ENCODE peak calls at places on chromosome 17, in five cellular contexts. One of them, this sample, is unnamed.

GRCh38 chr17:48313096-48313495 is 116.9 kb downstream of the SKAP1 start:
- DNase-seq in esophagus squamous epithelium: no peak
- DNase-seq in IMR-90: no peak
- DNase-seq in heart left ventricle: no peak
- DNase-seq in body of pancreas: no peak
- DNase-seq in this sample: no peak

GRCh38 chr17:78789663-78790181 is 7.6 kb upstream of the CYTH1 start:
- DNase-seq in IMR-90: peak; percentile 89
- DNase-seq in esophagus squamous epithelium: no peak
- DNase-seq in heart left ventricle: peak; percentile 60
- DNase-seq in body of pancreas: peak; percentile 82
- DNase-seq in this sample: peak; percentile 87

GRCh38 chr17:47289302-47289701 is 34.5 kb upstream of the EFCAB13 start:
- DNase-seq in IMR-90: no peak
- DNase-seq in esophagus squamous epithelium: no peak
- DNase-seq in body of pancreas: no peak
- DNase-seq in heart left ventricle: no peak
- DNase-seq in this sample: no peak

GRCh38 chr17:34571428-34572130 is 7.8 kb upstream of the TMEM132E start:
- DNase-seq in heart left ventricle: no peak
- DNase-seq in esophagus squamous epithelium: no peak
- DNase-seq in body of pancreas: no peak
- DNase-seq in IMR-90: no peak
- DNase-seq in this sample: peak; percentile 60

GRCh38 chr17:64777413-64778101 is 115.5 kb upstream of the SMURF2 start:
- DNase-seq in IMR-90: no peak
- DNase-seq in body of pancreas: peak; percentile 46
- DNase-seq in heart left ventricle: no peak
- DNase-seq in esophagus squamous epithelium: no peak
- DNase-seq in this sample: no peak

GRCh38 chr17:17137731-17138585 is 68.2 kb downstream of the PLD6 start:
- DNase-seq in IMR-90: no peak
- DNase-seq in esophagus squamous epithelium: no peak
- DNase-seq in heart left ventricle: no peak
- DNase-seq in body of pancreas: no peak
- DNase-seq in this sample: peak; percentile 55

GRCh38 chr17:13306310-13306962 is 288.6 kb upstream of the ELAC2 start:
- DNase-seq in body of pancreas: peak; percentile 44
- DNase-seq in esophagus squamous epithelium: no peak
- DNase-seq in heart left ventricle: peak; percentile 8
- DNase-seq in IMR-90: peak; percentile 84
- DNase-seq in this sample: no peak

GRCh38 chr17:320809-321385 is 31.7 kb downstream of the RPH3AL start:
- DNase-seq in esophagus squamous epithelium: no peak
- DNase-seq in IMR-90: no peak
- DNase-seq in heart left ventricle: no peak
- DNase-seq in body of pancreas: no peak
- DNase-seq in this sample: no peak

GRCh38 chr17:38415250-38416194 is 12.7 kb upstream of the ARHGAP23 start:
- DNase-seq in body of pancreas: no peak
- DNase-seq in heart left ventricle: no peak
- DNase-seq in esophagus squamous epithelium: no peak
- DNase-seq in IMR-90: peak; percentile 69
- DNase-seq in this sample: no peak

GRCh38 chr17:38741853-38742421 is 6.2 kb downstream of the PCGF2 start:
- DNase-seq in body of pancreas: peak; percentile 92
- DNase-seq in heart left ventricle: peak; percentile 57
- DNase-seq in IMR-90: no peak
- DNase-seq in esophagus squamous epithelium: no peak
- DNase-seq in this sample: peak; percentile 51

GRCh38 chr17:44002141-44002848 is 2.1 kb upstream of the NAGS start:
- DNase-seq in heart left ventricle: no peak
- DNase-seq in body of pancreas: no peak
- DNase-seq in IMR-90: peak; percentile 87
- DNase-seq in esophagus squamous epithelium: no peak
- DNase-seq in this sample: no peak

GRCh38 chr17:78450696-78451344 is 72.4 kb downstream of the PGS1 start:
- DNase-seq in body of pancreas: no peak
- DNase-seq in IMR-90: no peak
- DNase-seq in heart left ventricle: no peak
- DNase-seq in esophagus squamous epithelium: no peak
- DNase-seq in this sample: no peak

GRCh38 chr17:41048441-41048840 is 1.3 kb upstream of the KRTAP2-1 start:
- DNase-seq in esophagus squamous epithelium: no peak
- DNase-seq in body of pancreas: no peak
- DNase-seq in IMR-90: peak; percentile 60
- DNase-seq in heart left ventricle: no peak
- DNase-seq in this sample: no peak

GRCh38 chr17:20263595-20263994 is 203.7 kb downstream of the LGALS9B start:
- DNase-seq in heart left ventricle: no peak
- DNase-seq in body of pancreas: no peak
- DNase-seq in IMR-90: peak; percentile 61
- DNase-seq in esophagus squamous epithelium: no peak
- DNase-seq in this sample: no peak

GRCh38 chr17:17043668-17044226 is 1.5 kb downstream of the MPRIP start:
- DNase-seq in body of pancreas: no peak
- DNase-seq in esophagus squamous epithelium: no peak
- DNase-seq in heart left ventricle: no peak
- DNase-seq in IMR-90: peak; percentile 13
- DNase-seq in this sample: no peak

GRCh38 chr17:65170839-65171238 is 33.7 kb downstream of the RGS9 start:
- DNase-seq in body of pancreas: peak; percentile 77
- DNase-seq in esophagus squamous epithelium: no peak
- DNase-seq in IMR-90: peak; percentile 55
- DNase-seq in heart left ventricle: peak; percentile 17
- DNase-seq in this sample: peak; percentile 63

GRCh38 chr17:57995076-57995956 is 7.3 kb upstream of the VEZF1 start:
- DNase-seq in IMR-90: peak; percentile 81
- DNase-seq in body of pancreas: peak; percentile 73
- DNase-seq in esophagus squamous epithelium: no peak
- DNase-seq in heart left ventricle: peak; percentile 70
- DNase-seq in this sample: no peak

GRCh38 chr17:7068268-7068667 is 11.8 kb downstream of the CLEC10A start:
- DNase-seq in heart left ventricle: no peak
- DNase-seq in IMR-90: no peak
- DNase-seq in body of pancreas: no peak
- DNase-seq in esophagus squamous epithelium: no peak
- DNase-seq in this sample: no peak

GRCh38 chr17:43094129-43094834 is 30.9 kb downstream of the BRCA1 start:
- DNase-seq in esophagus squamous epithelium: no peak
- DNase-seq in IMR-90: peak; percentile 68
- DNase-seq in heart left ventricle: no peak
- DNase-seq in body of pancreas: no peak
- DNase-seq in this sample: no peak

GRCh38 chr17:68581863-68582645 is 19.1 kb downstream of the FAM20A start:
- DNase-seq in body of pancreas: no peak
- DNase-seq in heart left ventricle: no peak
- DNase-seq in IMR-90: no peak
- DNase-seq in esophagus squamous epithelium: no peak
- DNase-seq in this sample: peak; percentile 54

GRCh38 chr17:6478486-6478885 is 34.2 kb downstream of the PIMREG start:
- DNase-seq in IMR-90: no peak
- DNase-seq in esophagus squamous epithelium: no peak
- DNase-seq in heart left ventricle: no peak
- DNase-seq in body of pancreas: no peak
- DNase-seq in this sample: no peak

GRCh38 chr17:44198721-44199552 is 747 bp downstream of the ATXN7L3 start:
- DNase-seq in heart left ventricle: peak; percentile 69
- DNase-seq in body of pancreas: peak; percentile 64
- DNase-seq in IMR-90: peak; percentile 28
- DNase-seq in esophagus squamous epithelium: no peak
- DNase-seq in this sample: peak; percentile 81

GRCh38 chr17:47229535-47230443 is 20.6 kb downstream of the MYL4 start:
- DNase-seq in heart left ventricle: peak; percentile 87
- DNase-seq in body of pancreas: peak; percentile 82
- DNase-seq in IMR-90: peak; percentile 96
- DNase-seq in esophagus squamous epithelium: no peak
- DNase-seq in this sample: peak; percentile 90

GRCh38 chr17:3667366-3668278 is 756 bp downstream of the TAX1BP3 start:
- DNase-seq in IMR-90: peak; percentile 91
- DNase-seq in heart left ventricle: peak; percentile 93
- DNase-seq in body of pancreas: peak; percentile 87
- DNase-seq in esophagus squamous epithelium: no peak
- DNase-seq in this sample: peak; percentile 90

DNA sequence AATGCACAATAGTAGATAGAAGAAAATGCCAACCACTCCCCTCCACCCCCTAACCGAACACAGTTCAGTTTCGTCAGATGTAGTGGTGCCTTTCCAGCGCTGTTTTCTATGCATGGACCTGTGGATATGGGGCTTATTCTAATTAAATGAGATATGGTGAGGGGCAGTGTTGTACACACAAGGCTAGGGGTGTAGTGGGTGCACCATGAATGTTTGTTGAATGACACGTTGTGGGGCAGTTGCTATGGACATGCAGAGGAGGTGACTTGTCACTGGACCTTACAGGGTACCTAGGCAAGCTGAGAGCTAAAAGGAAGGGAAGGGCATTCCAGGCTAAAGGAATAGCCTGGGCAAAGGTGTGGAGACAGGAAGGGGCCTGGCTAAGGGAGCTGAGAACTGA is 3.4 kb downstream of the PDK2 start:
- DNase-seq in body of pancreas: no peak
- DNase-seq in heart left ventricle: no peak
- DNase-seq in esophagus squamous epithelium: no peak
- DNase-seq in IMR-90: no peak
- DNase-seq in this sample: no peak
- H3K4me1 ChIP-seq in body of pancreas: peaks cover 87% of the 10 kb centered on the region
- H3K4me1 ChIP-seq in heart left ventricle: peaks cover 52% of the 10 kb centered on the region
- H3K4me1 ChIP-seq in esophagus squamous epithelium: peaks cover 43% of the 10 kb centered on the region
- H3K4me1 ChIP-seq in IMR-90: peaks cover 23% of the 10 kb centered on the region
- H3K4me1 ChIP-seq in this sample: no peaks in the 10 kb centered on the region

DNA sequence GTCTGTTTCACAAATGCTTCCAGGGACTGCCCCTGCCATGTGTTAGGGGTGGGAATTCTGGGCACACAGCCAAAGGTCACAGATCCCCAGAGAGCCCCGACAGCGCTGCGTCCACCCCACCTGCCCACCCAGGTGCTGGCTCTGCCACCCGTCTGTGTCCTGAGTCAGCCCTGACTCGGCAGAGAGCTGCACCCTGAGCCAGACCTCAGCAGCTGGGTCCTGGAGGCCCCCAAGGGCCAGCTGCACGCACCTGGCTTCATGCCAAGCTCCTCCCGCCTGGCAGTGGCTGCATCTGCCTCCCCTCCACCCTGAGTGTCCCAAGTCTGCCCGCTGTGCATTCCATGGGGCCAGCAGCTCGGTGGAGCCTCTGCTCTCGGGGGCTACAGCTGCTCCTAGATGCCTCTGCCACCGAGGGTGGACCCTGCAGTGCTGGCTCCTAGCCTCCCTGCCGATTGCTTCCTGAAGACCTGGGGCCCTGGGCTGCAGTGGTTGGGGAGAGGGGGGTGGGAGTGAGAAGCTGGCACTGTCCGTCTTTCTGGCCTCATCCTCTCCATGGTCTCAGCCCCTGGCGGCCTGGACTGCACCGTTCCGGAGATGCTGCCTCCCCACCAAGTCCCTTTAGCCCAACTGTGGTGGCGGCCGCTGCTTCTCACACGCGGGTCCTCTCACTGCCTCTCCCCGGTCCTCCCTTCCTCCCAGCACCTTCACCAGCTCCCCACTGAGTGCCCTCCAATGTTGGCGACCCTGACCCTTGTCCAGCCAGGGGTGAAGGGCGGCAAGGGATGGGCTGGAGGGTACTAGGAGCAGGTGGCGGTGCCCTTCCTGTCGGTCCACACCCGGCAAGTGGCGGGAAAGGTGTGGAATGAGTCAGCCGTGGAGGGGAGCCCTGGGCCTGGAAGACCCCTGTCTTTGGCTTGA is 3.0 kb downstream of the SECTM1 start:
- DNase-seq in IMR-90: peak; percentile 67
- DNase-seq in esophagus squamous epithelium: no peak
- DNase-seq in heart left ventricle: no peak
- DNase-seq in body of pancreas: no peak
- DNase-seq in this sample: peak; percentile 41
- TF ChIP-seq POLR2A in IMR-90: no peak
- TF ChIP-seq POLR2A in esophagus squamous epithelium: no peak
- TF ChIP-seq POLR2A in heart left ventricle: no peak
- TF ChIP-seq POLR2A in body of pancreas: no peak
- TF ChIP-seq POLR2A in this sample: no peak

GRCh38 chr17:75129576-75129975 is 2.0 kb downstream of the NT5C start:
- DNase-seq in heart left ventricle: no peak
- DNase-seq in body of pancreas: no peak
- DNase-seq in esophagus squamous epithelium: no peak
- DNase-seq in IMR-90: no peak
- DNase-seq in this sample: no peak

GRCh38 chr17:75128694-75129505 is 2.6 kb downstream of the NT5C start:
- DNase-seq in heart left ventricle: no peak
- DNase-seq in esophagus squamous epithelium: no peak
- DNase-seq in IMR-90: no peak
- DNase-seq in body of pancreas: no peak
- DNase-seq in this sample: no peak

GRCh38 chr17:75130059-75130631 is 1.4 kb downstream of the NT5C start:
- DNase-seq in body of pancreas: no peak
- DNase-seq in heart left ventricle: no peak
- DNase-seq in esophagus squamous epithelium: no peak
- DNase-seq in IMR-90: no peak
- DNase-seq in this sample: no peak

GRCh38 chr17:75131278-75132017 is at the start of gene NT5C:
- DNase-seq in esophagus squamous epithelium: no peak
- DNase-seq in IMR-90: peak; percentile 61
- DNase-seq in heart left ventricle: peak; percentile 84
- DNase-seq in body of pancreas: peak; percentile 76
- DNase-seq in this sample: peak; percentile 81

DNA sequence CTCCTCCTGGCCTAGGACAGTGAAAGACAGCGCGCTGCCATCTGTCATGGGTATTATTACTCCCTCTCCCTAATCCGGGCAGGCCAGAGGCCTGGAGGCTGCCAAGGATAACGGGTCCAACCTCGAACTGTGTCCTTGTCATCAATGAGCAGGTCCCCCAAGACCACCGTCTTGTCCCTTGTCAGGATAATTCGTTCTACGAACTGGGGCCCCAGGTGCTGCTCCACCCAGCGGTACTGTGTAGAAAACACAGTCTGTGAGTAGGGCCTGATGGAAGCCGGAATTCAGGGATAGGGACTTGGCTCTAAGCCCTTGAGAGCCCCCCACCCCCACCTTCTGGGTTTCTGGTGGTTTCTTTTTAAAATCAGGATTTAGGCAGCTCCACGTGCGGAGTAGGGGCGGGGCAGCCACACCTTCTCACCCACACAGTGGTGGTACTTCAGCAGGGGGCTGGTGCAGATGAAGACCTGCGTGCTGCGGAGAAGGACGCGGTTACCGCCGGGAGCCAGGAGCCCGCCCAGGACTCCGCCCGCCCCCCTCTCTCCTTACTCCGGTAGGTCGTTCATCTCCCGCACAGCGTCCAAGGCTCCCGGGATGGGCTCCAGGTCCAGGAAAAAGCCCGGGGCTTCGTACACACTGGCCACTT is 787 bp downstream of the NT5C start:
- DNase-seq in esophagus squamous epithelium: no peak
- DNase-seq in IMR-90: peak; percentile 58
- DNase-seq in heart left ventricle: peak; percentile 29
- DNase-seq in body of pancreas: peak; percentile 44
- DNase-seq in this sample: peak; percentile 40
- TF ChIP-seq CTCF in esophagus squamous epithelium: peak; percentile 38
- TF ChIP-seq CTCF in IMR-90: peak; percentile 56
- TF ChIP-seq CTCF in heart left ventricle: peak; percentile 41
- TF ChIP-seq CTCF in body of pancreas: no peak
- TF ChIP-seq CTCF in this sample: peak; percentile 31

GRCh38 chr17:76539631-76540271 is at the start of gene PRCD:
- DNase-seq in heart left ventricle: no peak
- DNase-seq in esophagus squamous epithelium: no peak
- DNase-seq in body of pancreas: no peak
- DNase-seq in IMR-90: no peak
- DNase-seq in this sample: no peak
- H3K4me1 ChIP-seq in heart left ventricle: peaks cover 82% of the 10 kb centered on the region
- H3K4me1 ChIP-seq in esophagus squamous epithelium: peaks cover 16% of the 10 kb centered on the region
- H3K4me1 ChIP-seq in body of pancreas: peaks cover 40% of the 10 kb centered on the region
- H3K4me1 ChIP-seq in IMR-90: peaks cover 10% of the 10 kb centered on the region
- H3K4me1 ChIP-seq in this sample: no peaks in the 10 kb centered on the region

This sample was measured in right lobe of liver.